ENCODE peak calls at places on chromosome 21, in ten cellular contexts. One of them, this sample, is unnamed.

GRCh38 chr21:27636671-27637070 is 669.8 kb upstream of the ADAMTS5 start:
- DNase-seq in GM12878: no peak
- DNase-seq in A549: no peak
- DNase-seq in stomach: no peak
- DNase-seq in H1: no peak
- DNase-seq in tibial nerve: no peak
- DNase-seq in ovary: no peak
- DNase-seq in K562: no peak
- DNase-seq in sigmoid colon: no peak
- DNase-seq in suprapubic skin: no peak
- DNase-seq in this sample: no peak

GRCh38 chr21:45420061-45420521 is 15.1 kb downstream of the COL18A1 start:
- DNase-seq in GM12878: no peak
- DNase-seq in stomach: peak
- DNase-seq in sigmoid colon: peak
- DNase-seq in K562: no peak
- DNase-seq in A549: no peak
- DNase-seq in ovary: peak
- DNase-seq in H1: no peak
- DNase-seq in tibial nerve: no peak
- DNase-seq in suprapubic skin: no peak
- DNase-seq in this sample: no peak

GRCh38 chr21:42313501-42313969 is 1.7 kb downstream of the TFF3 start:
- DNase-seq in GM12878: no peak
- DNase-seq in H1: peak
- DNase-seq in stomach: peak
- DNase-seq in K562: no peak
- DNase-seq in tibial nerve: no peak
- DNase-seq in suprapubic skin: peak
- DNase-seq in ovary: no peak
- DNase-seq in sigmoid colon: no peak
- DNase-seq in A549: no peak
- DNase-seq in this sample: peak

GRCh38 chr21:29390778-29391177 is 92.1 kb downstream of the BACH1 start:
- DNase-seq in sigmoid colon: no peak
- DNase-seq in ovary: no peak
- DNase-seq in K562: no peak
- DNase-seq in GM12878: no peak
- DNase-seq in tibial nerve: no peak
- DNase-seq in A549: no peak
- DNase-seq in stomach: no peak
- DNase-seq in suprapubic skin: no peak
- DNase-seq in H1: no peak
- DNase-seq in this sample: no peak

GRCh38 chr21:43917515-43918384 is 52.7 kb downstream of the AGPAT3 start:
- DNase-seq in A549: no peak
- DNase-seq in GM12878: peak
- DNase-seq in K562: peak
- DNase-seq in stomach: peak
- DNase-seq in ovary: no peak
- DNase-seq in tibial nerve: no peak
- DNase-seq in H1: no peak
- DNase-seq in sigmoid colon: peak
- DNase-seq in suprapubic skin: peak
- DNase-seq in this sample: peak

GRCh38 chr21:44285547-44285992 is at the start of gene AIRE:
- DNase-seq in H1: no peak
- DNase-seq in GM12878: no peak
- DNase-seq in tibial nerve: no peak
- DNase-seq in K562: no peak
- DNase-seq in ovary: no peak
- DNase-seq in sigmoid colon: no peak
- DNase-seq in stomach: no peak
- DNase-seq in A549: no peak
- DNase-seq in suprapubic skin: no peak
- DNase-seq in this sample: no peak

GRCh38 chr21:42925114-42925907 is at the start of gene ERVH48-1:
- DNase-seq in GM12878: no peak
- DNase-seq in H1: no peak
- DNase-seq in ovary: no peak
- DNase-seq in sigmoid colon: no peak
- DNase-seq in stomach: no peak
- DNase-seq in A549: no peak
- DNase-seq in suprapubic skin: no peak
- DNase-seq in K562: no peak
- DNase-seq in tibial nerve: no peak
- DNase-seq in this sample: no peak

GRCh38 chr21:16079830-16080229 is 350.0 kb downstream of the USP25 start:
- DNase-seq in tibial nerve: no peak
- DNase-seq in H1: no peak
- DNase-seq in A549: no peak
- DNase-seq in GM12878: no peak
- DNase-seq in K562: no peak
- DNase-seq in sigmoid colon: no peak
- DNase-seq in ovary: no peak
- DNase-seq in stomach: no peak
- DNase-seq in suprapubic skin: no peak
- DNase-seq in this sample: no peak

GRCh38 chr21:17602874-17603273 is 9.8 kb downstream of the BTG3 start:
- DNase-seq in sigmoid colon: no peak
- DNase-seq in A549: no peak
- DNase-seq in H1: no peak
- DNase-seq in suprapubic skin: no peak
- DNase-seq in tibial nerve: no peak
- DNase-seq in stomach: no peak
- DNase-seq in ovary: no peak
- DNase-seq in K562: no peak
- DNase-seq in GM12878: no peak
- DNase-seq in this sample: no peak
- TF ChIP-seq EP300 in sigmoid colon: no peak
- TF ChIP-seq EP300 in A549: no peak
- TF ChIP-seq EP300 in H1: no peak
- TF ChIP-seq EP300 in suprapubic skin: no peak
- TF ChIP-seq EP300 in tibial nerve: no peak
- TF ChIP-seq EP300 in stomach: no peak
- TF ChIP-seq EP300 in ovary: no peak
- TF ChIP-seq EP300 in K562: no peak
- TF ChIP-seq EP300 in GM12878: no peak
- TF ChIP-seq EP300 in this sample: no peak

GRCh38 chr21:36320421-36321324 is 676 bp downstream of the MORC3 start:
- DNase-seq in A549: peak
- DNase-seq in H1: peak
- DNase-seq in tibial nerve: peak
- DNase-seq in GM12878: peak
- DNase-seq in sigmoid colon: peak
- DNase-seq in suprapubic skin: peak
- DNase-seq in ovary: peak
- DNase-seq in stomach: peak
- DNase-seq in K562: peak
- DNase-seq in this sample: peak
- TF ChIP-seq POLR2A in A549: peak
- TF ChIP-seq POLR2A in H1: no peak
- TF ChIP-seq POLR2A in tibial nerve: no peak
- TF ChIP-seq POLR2A in GM12878: peak
- TF ChIP-seq POLR2A in sigmoid colon: no peak
- TF ChIP-seq POLR2A in suprapubic skin: no peak
- TF ChIP-seq POLR2A in ovary: no peak
- TF ChIP-seq POLR2A in stomach: no peak
- TF ChIP-seq POLR2A in K562: peak
- TF ChIP-seq POLR2A in this sample: no peak

GRCh38 chr21:34557261-34557660 is 45.3 kb upstream of the KCNE1 start:
- DNase-seq in H1: no peak
- DNase-seq in GM12878: no peak
- DNase-seq in tibial nerve: no peak
- DNase-seq in ovary: no peak
- DNase-seq in A549: no peak
- DNase-seq in suprapubic skin: no peak
- DNase-seq in K562: no peak
- DNase-seq in stomach: no peak
- DNase-seq in sigmoid colon: no peak
- DNase-seq in this sample: no peak

GRCh38 chr21:34550400-34550799 is 38.4 kb upstream of the KCNE1 start:
- DNase-seq in tibial nerve: no peak
- DNase-seq in stomach: no peak
- DNase-seq in H1: no peak
- DNase-seq in GM12878: no peak
- DNase-seq in ovary: no peak
- DNase-seq in suprapubic skin: no peak
- DNase-seq in A549: no peak
- DNase-seq in sigmoid colon: no peak
- DNase-seq in K562: no peak
- DNase-seq in this sample: no peak

GRCh38 chr21:34554227-34554626 is 42.2 kb upstream of the KCNE1 start:
- DNase-seq in tibial nerve: no peak
- DNase-seq in GM12878: no peak
- DNase-seq in H1: no peak
- DNase-seq in sigmoid colon: no peak
- DNase-seq in A549: no peak
- DNase-seq in K562: no peak
- DNase-seq in stomach: no peak
- DNase-seq in suprapubic skin: no peak
- DNase-seq in ovary: no peak
- DNase-seq in this sample: no peak

GRCh38 chr21:34552324-34553198 is 40.6 kb upstream of the KCNE1 start:
- DNase-seq in K562: no peak
- DNase-seq in suprapubic skin: no peak
- DNase-seq in sigmoid colon: no peak
- DNase-seq in tibial nerve: no peak
- DNase-seq in ovary: no peak
- DNase-seq in GM12878: no peak
- DNase-seq in H1: no peak
- DNase-seq in stomach: no peak
- DNase-seq in A549: no peak
- DNase-seq in this sample: no peak

GRCh38 chr21:34553199-34553952 is 41.4 kb upstream of the KCNE1 start:
- DNase-seq in GM12878: no peak
- DNase-seq in ovary: no peak
- DNase-seq in sigmoid colon: no peak
- DNase-seq in A549: no peak
- DNase-seq in H1: no peak
- DNase-seq in suprapubic skin: no peak
- DNase-seq in stomach: no peak
- DNase-seq in tibial nerve: no peak
- DNase-seq in K562: no peak
- DNase-seq in this sample: no peak
- TF ChIP-seq EP300 in GM12878: no peak
- TF ChIP-seq EP300 in ovary: no peak
- TF ChIP-seq EP300 in sigmoid colon: no peak
- TF ChIP-seq EP300 in A549: no peak
- TF ChIP-seq EP300 in H1: no peak
- TF ChIP-seq EP300 in suprapubic skin: no peak
- TF ChIP-seq EP300 in stomach: no peak
- TF ChIP-seq EP300 in tibial nerve: no peak
- TF ChIP-seq EP300 in K562: no peak
- TF ChIP-seq EP300 in this sample: no peak

GRCh38 chr21:36347278-36347961 is 27.4 kb downstream of the MORC3 start:
- DNase-seq in H1: no peak
- DNase-seq in sigmoid colon: no peak
- DNase-seq in GM12878: no peak
- DNase-seq in suprapubic skin: no peak
- DNase-seq in A549: no peak
- DNase-seq in tibial nerve: no peak
- DNase-seq in stomach: no peak
- DNase-seq in ovary: no peak
- DNase-seq in K562: no peak
- DNase-seq in this sample: no peak
- TF ChIP-seq POLR2A in H1: no peak
- TF ChIP-seq POLR2A in sigmoid colon: no peak
- TF ChIP-seq POLR2A in GM12878: no peak
- TF ChIP-seq POLR2A in suprapubic skin: no peak
- TF ChIP-seq POLR2A in A549: no peak
- TF ChIP-seq POLR2A in tibial nerve: no peak
- TF ChIP-seq POLR2A in stomach: no peak
- TF ChIP-seq POLR2A in ovary: no peak
- TF ChIP-seq POLR2A in K562: no peak
- TF ChIP-seq POLR2A in this sample: no peak

GRCh38 chr21:26572668-26573381 is at the start of gene CYYR1:
- DNase-seq in tibial nerve: no peak
- DNase-seq in GM12878: no peak
- DNase-seq in ovary: peak
- DNase-seq in A549: no peak
- DNase-seq in sigmoid colon: no peak
- DNase-seq in stomach: no peak
- DNase-seq in K562: no peak
- DNase-seq in suprapubic skin: no peak
- DNase-seq in H1: peak
- DNase-seq in this sample: no peak

GRCh38 chr21:26570203-26570602 is 2.9 kb downstream of the CYYR1 start:
- DNase-seq in sigmoid colon: no peak
- DNase-seq in H1: no peak
- DNase-seq in tibial nerve: no peak
- DNase-seq in GM12878: no peak
- DNase-seq in A549: no peak
- DNase-seq in ovary: no peak
- DNase-seq in stomach: no peak
- DNase-seq in K562: no peak
- DNase-seq in suprapubic skin: no peak
- DNase-seq in this sample: no peak

DNA sequence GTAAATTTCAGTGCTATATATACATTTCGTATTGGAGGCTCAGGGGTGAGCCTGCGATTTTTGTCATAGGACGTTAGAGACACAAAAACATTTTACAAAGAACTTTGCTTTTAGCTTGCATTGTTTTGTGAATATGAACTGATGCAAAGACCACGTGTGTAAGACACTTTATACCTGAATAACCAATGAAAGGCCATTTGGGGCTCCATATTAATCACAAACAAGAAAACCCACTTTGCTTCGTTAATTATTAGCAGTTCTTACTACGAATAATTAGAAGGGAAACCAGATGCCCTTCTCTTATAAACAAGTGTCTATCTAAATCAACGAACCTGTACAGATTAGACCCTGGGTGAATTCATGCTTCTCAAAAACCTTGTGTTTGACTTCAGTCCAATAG is 1.1 kb downstream of the CYYR1 start:
- DNase-seq in tibial nerve: no peak
- DNase-seq in sigmoid colon: no peak
- DNase-seq in suprapubic skin: no peak
- DNase-seq in GM12878: no peak
- DNase-seq in ovary: no peak
- DNase-seq in H1: no peak
- DNase-seq in stomach: no peak
- DNase-seq in K562: no peak
- DNase-seq in A549: no peak
- DNase-seq in this sample: no peak
- TF ChIP-seq EP300 in tibial nerve: no peak
- TF ChIP-seq EP300 in sigmoid colon: no peak
- TF ChIP-seq EP300 in suprapubic skin: no peak
- TF ChIP-seq EP300 in GM12878: no peak
- TF ChIP-seq EP300 in ovary: no peak
- TF ChIP-seq EP300 in H1: no peak
- TF ChIP-seq EP300 in stomach: no peak
- TF ChIP-seq EP300 in K562: no peak
- TF ChIP-seq EP300 in A549: no peak
- TF ChIP-seq EP300 in this sample: no peak

This sample was measured in transverse colon.